ENCODE peak calls at places on chromosomes 1 and 21, in ten cellular contexts. Y, B, C, Q, A, K, Z, O, S and P are unnamed samples. For H3K9me3 and H3K4me1, the result is how much of the 10 kb centered on the place peaks cover.

GRCh38 chr21:43902441-43902840 is 37.4 kb downstream of the AGPAT3 start:
- DNase-seq in B (no peak), S (no peak), Y (peak), Z (no peak), C (no peak), A (no peak), O (peak), K (no peak), Q (no peak), P (no peak)

GRCh38 chr1:117339866-117340357 is 27.3 kb upstream of the MAN1A2 start:
- DNase-seq in O (no peak), B (peak), Y (no peak), Z (peak), S (peak), Q (peak), C (peak), K (no peak), A (peak), P (no peak)

GRCh38 chr1:24085546-24085945 is 26.4 kb downstream of the MYOM3 start:
- DNase-seq in Y (no peak), C (peak), O (no peak), Z (no peak), Q (no peak), S (peak), K (no peak), B (peak), A (no peak), P (no peak)

GRCh38 chr1:178500936-178501554 is 4.3 kb upstream of the CLEC20A start:
- DNase-seq in Z (no peak), C (no peak), Y (no peak), B (no peak), Q (no peak), S (no peak), A (no peak), O (no peak), K (no peak), P (no peak)

GRCh38 chr1:25486602-25487001 is 55.9 kb downstream of the MACO1 start:
- DNase-seq in Y (no peak), C (peak), A (no peak), O (no peak), Z (peak), S (peak), B (peak), Q (no peak), K (no peak), P (no peak)

GRCh38 chr1:46718340-46718726 is 581 bp downstream of the EFCAB14 start:
- DNase-seq in Y (no peak), C (peak), Z (peak), O (no peak), S (no peak), Q (no peak), K (no peak), A (no peak), B (peak), P (no peak)

GRCh38 chr1:245197911-245198379 is 43.2 kb downstream of the KIF26B start:
- DNase-seq in S (peak), Z (peak), K (no peak), O (no peak), B (peak), C (peak), Y (no peak), A (no peak), Q (no peak), P (no peak)

GRCh38 chr1:32960819-32961355 is 3.7 kb downstream of the RNF19B start:
- DNase-seq in Y (no peak), S (no peak), A (no peak), K (no peak), B (no peak), Q (no peak), C (no peak), Z (no peak), O (no peak), P (no peak)

GRCh38 chr1:171052977-171053376 is 37.7 kb upstream of the FMO3 start:
- DNase-seq in K (no peak), Z (no peak), O (no peak), S (no peak), C (no peak), Y (no peak), Q (peak), A (no peak), B (no peak), P (no peak)

DNA sequence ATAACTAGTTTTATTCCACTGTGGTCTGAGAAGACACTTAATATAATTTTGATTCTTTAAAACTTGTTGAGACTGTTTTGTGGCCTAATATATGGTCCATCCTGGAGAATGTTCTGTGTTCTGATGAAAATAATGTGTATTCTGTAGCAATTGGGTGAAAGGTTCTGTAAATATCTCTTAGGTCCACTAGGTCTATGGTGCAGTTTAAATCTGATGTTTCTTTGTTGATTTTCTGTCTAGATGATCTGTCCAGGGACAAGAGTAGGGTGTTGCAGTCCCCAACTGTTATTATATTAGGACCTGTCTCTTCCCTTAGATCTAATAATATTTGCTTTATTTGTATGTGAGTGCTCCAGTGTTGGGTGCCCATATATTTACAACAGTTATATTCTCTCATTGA is 33.9 kb upstream of the PM20D1 start:
- DNase-seq in Q (no peak), O (no peak), C (no peak), B (no peak), Z (no peak), A (no peak), Y (no peak), K (no peak), S (no peak), P (no peak)
- H3K9me3 ChIP-seq in Q (under half), O (under half), C (under half), B (under half), Z (under half), A (under half), Y (under half), K (under half), S (under half), P (under half)

DNA sequence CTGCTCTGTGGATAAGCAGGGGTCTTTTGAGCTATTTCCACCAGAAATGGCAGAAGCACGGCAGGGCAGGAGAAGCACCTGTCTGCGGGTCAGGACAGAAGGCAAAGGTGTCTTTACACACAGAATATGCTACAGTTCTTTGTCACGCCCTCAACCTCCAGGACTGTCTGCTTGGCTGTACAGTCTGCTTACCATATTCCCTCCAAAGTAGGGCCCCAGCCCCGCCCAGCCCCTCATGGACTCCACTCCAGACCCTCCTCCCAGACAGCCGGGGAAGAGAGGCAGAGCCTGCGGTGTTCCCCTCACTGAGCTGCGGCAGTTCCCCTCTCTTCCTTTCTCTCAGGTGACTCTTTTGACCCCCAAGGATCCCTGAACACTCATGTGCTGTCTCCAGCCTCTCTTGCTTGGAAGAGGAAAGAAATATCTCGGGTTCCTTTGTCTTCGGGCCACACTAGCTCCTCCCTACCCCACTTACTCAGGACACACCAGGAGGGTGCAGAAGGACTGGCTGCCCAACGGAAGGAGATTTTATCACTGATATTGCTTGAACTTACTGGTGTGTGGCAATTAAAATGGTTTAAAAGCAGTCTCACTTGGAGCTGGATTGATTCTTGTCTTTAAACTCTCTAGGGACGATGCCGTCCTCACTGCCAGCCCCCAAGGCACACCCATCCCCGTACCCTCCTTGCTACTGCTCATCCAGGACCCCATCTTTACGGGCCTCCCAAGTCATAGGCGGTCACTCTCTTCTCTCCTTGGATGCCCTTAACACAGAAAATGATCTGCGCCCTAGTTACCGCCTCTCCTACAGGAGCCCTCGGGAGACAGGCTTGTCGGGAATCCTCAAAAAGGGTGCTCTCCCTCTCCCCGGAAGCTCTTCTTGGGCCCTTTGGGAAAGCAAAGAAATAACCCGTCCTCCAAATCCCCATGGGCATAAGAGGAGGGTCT is 169.7 kb downstream of the TOMM20 start:
- DNase-seq in S (no peak), C (no peak), Q (no peak), Y (no peak), O (no peak), B (no peak), A (no peak), Z (no peak), K (no peak), P (no peak)
- H3K4me1 ChIP-seq in S (under half), C (under half), Q (under half), Y (half or more), O (under half), B (half or more), A (half or more), Z (under half), K (half or more), P (half or more)

DNA sequence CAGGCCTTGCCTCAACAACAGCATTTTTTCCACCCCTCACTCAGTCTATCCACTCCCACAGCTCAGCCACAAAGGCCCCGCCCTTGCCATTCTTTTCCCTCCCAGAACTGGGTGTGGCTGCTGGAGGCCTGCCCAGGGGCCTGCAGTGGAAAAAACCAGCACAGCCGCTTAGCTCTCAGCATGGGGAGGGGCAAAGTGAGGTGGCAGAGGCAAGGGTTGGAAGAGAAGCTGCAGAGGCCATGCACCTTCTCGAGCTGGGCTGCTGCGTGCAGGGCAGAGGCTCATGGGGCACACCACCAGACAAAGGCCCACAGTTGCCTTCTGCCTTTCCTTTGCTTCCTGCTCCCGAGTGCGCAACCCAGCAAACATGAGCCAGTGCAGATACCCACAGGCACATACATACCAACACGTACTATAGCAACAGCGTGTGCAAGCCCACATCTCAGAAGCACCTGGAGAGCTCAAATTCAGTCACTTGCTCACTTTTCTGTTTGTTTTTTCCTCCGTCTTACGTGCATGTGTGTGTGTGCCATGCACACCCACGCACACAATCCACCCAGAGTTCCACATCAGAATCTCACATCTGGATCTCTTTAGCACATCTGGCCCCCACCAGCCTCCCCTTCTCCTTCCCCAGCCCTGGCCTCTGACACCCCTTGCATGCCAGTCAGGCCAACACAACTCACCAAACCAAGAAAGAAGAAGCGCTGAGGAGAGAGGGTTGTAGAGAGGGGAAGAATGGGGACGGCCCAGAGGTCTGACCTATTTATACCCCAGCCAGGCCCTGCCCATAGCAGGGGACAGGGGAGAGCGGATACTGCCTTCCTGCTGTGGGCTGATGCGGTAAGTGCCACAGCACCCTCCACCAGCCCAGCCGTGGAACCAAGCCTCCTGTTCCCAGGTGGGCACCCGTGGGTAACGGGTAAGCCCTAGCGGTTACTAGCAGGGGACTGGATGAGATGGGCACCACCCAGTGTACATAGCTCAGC is at the start of gene S100A4:
- DNase-seq in Y (peak), S (peak), A (peak), B (peak), Q (peak), K (peak), C (peak), Z (peak), O (peak), P (peak)
- H3K4me3 ChIP-seq in Y (peak), S (no peak), A (peak), B (peak), Q (no peak), K (peak), C (peak), Z (peak), O (peak), P (peak)

GRCh38 chr1:3001471-3002348 is 19.6 kb upstream of the ACTRT2 start:
- DNase-seq in Q (no peak), S (no peak), Z (no peak), A (no peak), B (no peak), K (no peak), C (no peak), O (no peak), Y (no peak), P (no peak)
- H3K9me3 ChIP-seq in Q (under half), S (under half), Z (under half), A (under half), B (under half), K (under half), C (under half), O (under half), Y (under half), P (under half)

GRCh38 chr1:218463194-218464156 is 118.3 kb downstream of the TGFB2 start:
- DNase-seq in Z (peak), O (peak), Y (peak), S (peak), K (peak), Q (no peak), C (peak), B (peak), A (no peak), P (no peak)
- H3K4me1 ChIP-seq in Z (under half), O (under half), Y (half or more), S (under half), K (half or more), Q (under half), C (under half), B (half or more), A (half or more), P (under half)

DNA sequence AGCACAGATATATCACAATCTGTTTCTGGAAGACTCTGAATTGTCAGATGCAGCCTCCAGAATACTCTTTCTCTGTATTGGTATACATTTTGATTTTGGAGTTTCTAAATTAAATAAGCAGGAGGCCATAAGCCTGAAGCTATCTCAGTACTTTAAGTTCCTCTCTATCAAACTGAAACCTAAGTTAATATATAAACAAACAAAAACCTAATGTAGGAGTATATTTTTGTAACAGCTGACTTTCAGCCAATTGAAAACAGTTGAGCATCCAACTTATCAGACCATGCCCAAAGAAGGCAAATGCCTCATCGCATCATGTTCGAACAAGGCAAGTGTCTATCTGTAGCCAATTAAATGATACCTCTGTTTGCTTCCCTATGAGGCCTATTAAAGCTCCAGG is 1054.4 kb downstream of the AMY1C start:
- DNase-seq in Q (no peak), Z (no peak), Y (no peak), K (no peak), C (no peak), B (no peak), S (no peak), A (no peak), O (no peak), P (no peak)
- H3K4me3 ChIP-seq in Q (no peak), Z (no peak), Y (no peak), K (no peak), C (no peak), B (no peak), S (no peak), A (no peak), O (no peak), P (no peak)

DNA sequence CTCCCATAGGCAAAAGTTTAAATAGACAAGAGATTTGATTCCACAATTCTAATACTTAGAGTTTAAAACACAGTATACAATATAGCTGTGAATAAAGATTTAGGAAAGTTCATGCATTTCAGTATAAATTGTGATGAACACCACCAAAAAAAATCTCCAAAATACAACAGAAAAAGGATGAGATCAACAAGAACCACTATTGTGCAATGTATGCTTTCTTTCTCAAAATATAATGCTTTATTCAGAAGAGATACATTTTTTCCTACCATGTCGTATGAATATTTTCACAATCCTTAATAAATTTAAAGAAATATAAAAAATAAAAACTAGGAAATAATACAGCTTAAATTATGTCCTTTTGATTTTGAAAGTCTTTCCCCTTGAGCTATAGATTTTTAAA is 1309.2 kb downstream of the MRPL39 start:
- DNase-seq in K (no peak), S (no peak), Y (no peak), Z (no peak), A (no peak), O (no peak), C (no peak), B (no peak), Q (no peak), P (no peak)
- H3K9me3 ChIP-seq in K (under half), S (under half), Y (under half), Z (under half), A (under half), O (under half), C (under half), B (under half), Q (under half), P (under half)

GRCh38 chr1:41670558-41670957 is 186.1 kb upstream of the EDN2 start:
- DNase-seq in K (no peak), B (peak), S (peak), Q (no peak), Y (no peak), C (peak), Z (peak), A (no peak), O (no peak), P (no peak)
- H3K4me1 ChIP-seq in K (under half), B (under half), S (half or more), Q (under half), Y (under half), C (under half), Z (under half), A (under half), O (under half), P (under half)

GRCh38 chr1:226993676-226994356 is 53.7 kb downstream of the COQ8A start:
- DNase-seq in B (no peak), K (no peak), A (no peak), S (no peak), O (peak), Z (no peak), Q (peak), C (no peak), Y (no peak), P (peak)
- H3K4me3 ChIP-seq in B (no peak), K (no peak), A (no peak), S (no peak), O (no peak), Z (no peak), Q (no peak), C (no peak), Y (no peak), P (no peak)